ENCODE peak calls at places on chromosomes 7 and 10, in eight cellular contexts. K is stomach; P is ovary; R is effector memory CD4-positive, alpha-beta T cell; N is mammary epithelial cell; G is GM23248; B is mucosa of descending colon; E is Karpas-422. F is an unnamed sample. For H3K4me1 and H3K36me3, the result is how much of the 10 kb centered on the place peaks cover.

GRCh38 chr10:112340601-112341000 is 33.3 kb upstream of the ACSL5 start:
- DNase-seq in K (no peak), P (no peak), R (no peak), N (no peak), G (no peak), B (peak), E (no peak), F (no peak)

GRCh38 chr7:50446542-50446960 is 3.6 kb downstream of the FIGNL1 start:
- DNase-seq in K (no peak), P (no peak), R (no peak), N (peak), G (peak), B (no peak), E (no peak), F (no peak)

GRCh38 chr7:72092769-72093168 is 319.4 kb downstream of the CALN1 start:
- DNase-seq in K (no peak), P (no peak), R (no peak), N (no peak), G (no peak), B (no peak), E (no peak), F (no peak)

GRCh38 chr7:82345886-82346285 is 97.7 kb downstream of the CACNA2D1 start:
- DNase-seq in K (no peak), P (no peak), R (no peak), N (no peak), G (peak), B (no peak), E (no peak), F (no peak)

GRCh38 chr10:30503700-30504462 is 69.9 kb downstream of the MAP3K8 start:
- DNase-seq in K (no peak), P (no peak), R (no peak), N (no peak), G (no peak), B (no peak), E (no peak), F (no peak)

GRCh38 chr7:158550886-158551452 is 36.7 kb downstream of the PTPRN2 start:
- DNase-seq in K (no peak), P (no peak), R (no peak), N (no peak), G (no peak), B (no peak), E (no peak), F (no peak)

GRCh38 chr10:30058570-30059132 is 735 bp downstream of the JCAD start:
- DNase-seq in K (no peak), P (peak), R (no peak), N (no peak), G (peak), B (no peak), E (no peak), F (no peak)

GRCh38 chr7:100965051-100965722 is 4.2 kb upstream of the MUC12 start:
- DNase-seq in K (no peak), P (no peak), R (no peak), N (no peak), G (no peak), B (no peak), E (no peak), F (no peak)

GRCh38 chr10:26468291-26468690 is 30.1 kb downstream of the APBB1IP start:
- DNase-seq in K (no peak), P (no peak), R (no peak), N (no peak), G (peak), B (no peak), E (no peak), F (no peak)

GRCh38 chr10:126787201-126787600 is 116.7 kb upstream of the C10orf90 start:
- DNase-seq in K (no peak), P (no peak), R (no peak), N (no peak), G (no peak), B (no peak), E (no peak), F (no peak)

GRCh38 chr7:84256481-84256880 is 61.9 kb upstream of the SEMA3A start:
- DNase-seq in K (no peak), P (no peak), R (no peak), N (no peak), G (no peak), B (no peak), E (no peak), F (no peak)

GRCh38 chr7:126727930-126728331 is 524.8 kb downstream of the GRM8 start:
- DNase-seq in K (no peak), P (no peak), R (no peak), N (peak), G (peak), B (no peak), E (no peak), F (no peak)

GRCh38 chr10:63633677-63634487 is 112.7 kb downstream of the REEP3 start:
- DNase-seq in K (no peak), P (no peak), R (no peak), N (peak), G (peak), B (peak), E (no peak), F (peak)

GRCh38 chr7:80831996-80832395 is 86.9 kb downstream of the SEMA3C start:
- DNase-seq in K (no peak), P (no peak), R (no peak), N (peak), G (peak), B (no peak), E (no peak), F (no peak)

GRCh38 chr10:119859422-119860258 is 13.0 kb downstream of the MCMBP start:
- DNase-seq in K (no peak), P (no peak), R (no peak), N (peak), G (peak), B (no peak), E (peak), F (no peak)

GRCh38 chr10:17850526-17850925 is 41.4 kb downstream of the MRC1 start:
- DNase-seq in K (no peak), P (no peak), R (no peak), N (no peak), G (no peak), B (peak), E (no peak), F (no peak)

GRCh38 chr10:33273295-33274002 is 61.0 kb downstream of the NRP1 start:
- DNase-seq in K (peak), P (peak), R (no peak), N (peak), G (peak), B (peak), E (no peak), F (peak)
- H3K4me1 ChIP-seq in K (under half), P (under half), R (under half), N (under half), G (half or more), B (under half), E (under half), F (under half)

GRCh38 chr7:92115821-92116220 is 18.5 kb downstream of the CYP51A1 start:
- DNase-seq in K (no peak), P (no peak), R (no peak), N (no peak), G (no peak), B (no peak), E (no peak), F (no peak)
- H3K36me3 ChIP-seq in K (under half), P (under half), R (under half), N (half or more), G (under half), B (under half), E (half or more), F (under half)

GRCh38 chr7:30630986-30631385 is 36.3 kb downstream of the GARS1 start:
- DNase-seq in K (no peak), P (no peak), R (no peak), N (no peak), G (no peak), B (no peak), E (no peak), F (no peak)

GRCh38 chr7:30626984-30627383 is 32.3 kb downstream of the GARS1 start:
- DNase-seq in K (no peak), P (no peak), R (no peak), N (no peak), G (no peak), B (no peak), E (no peak), F (no peak)

GRCh38 chr7:30625283-30625682 is 30.6 kb downstream of the GARS1 start:
- DNase-seq in K (no peak), P (no peak), R (no peak), N (no peak), G (no peak), B (no peak), E (no peak), F (no peak)
- H3K4me1 ChIP-seq in K (under half), P (under half), R (under half), N (under half), G (under half), B (under half), E (under half), F (under half)

GRCh38 chr7:47346378-47346914 is 235.5 kb downstream of the TNS3 start:
- DNase-seq in K (peak), P (no peak), R (no peak), N (no peak), G (no peak), B (no peak), E (no peak), F (no peak)
- H3K36me3 ChIP-seq in K (under half), P (under half), R (under half), N (under half), G (under half), B (under half), E (under half), F (under half)

GRCh38 chr10:46525824-46526681 is 30.4 kb downstream of the GPRIN2 start:
- DNase-seq in K (no peak), P (peak), R (no peak), N (no peak), G (no peak), B (peak), E (no peak), F (no peak)

GRCh38 chr10:46523119-46523880 is 33.2 kb downstream of the GPRIN2 start:
- DNase-seq in K (peak), P (peak), R (no peak), N (peak), G (peak), B (peak), E (no peak), F (no peak)

GRCh38 chr10:46525177-46525823 is 31.2 kb downstream of the GPRIN2 start:
- DNase-seq in K (peak), P (peak), R (no peak), N (peak), G (peak), B (peak), E (no peak), F (no peak)

GRCh38 chr10:46523881-46524470 is 32.5 kb downstream of the GPRIN2 start:
- DNase-seq in K (peak), P (peak), R (no peak), N (peak), G (peak), B (peak), E (no peak), F (peak)

DNA sequence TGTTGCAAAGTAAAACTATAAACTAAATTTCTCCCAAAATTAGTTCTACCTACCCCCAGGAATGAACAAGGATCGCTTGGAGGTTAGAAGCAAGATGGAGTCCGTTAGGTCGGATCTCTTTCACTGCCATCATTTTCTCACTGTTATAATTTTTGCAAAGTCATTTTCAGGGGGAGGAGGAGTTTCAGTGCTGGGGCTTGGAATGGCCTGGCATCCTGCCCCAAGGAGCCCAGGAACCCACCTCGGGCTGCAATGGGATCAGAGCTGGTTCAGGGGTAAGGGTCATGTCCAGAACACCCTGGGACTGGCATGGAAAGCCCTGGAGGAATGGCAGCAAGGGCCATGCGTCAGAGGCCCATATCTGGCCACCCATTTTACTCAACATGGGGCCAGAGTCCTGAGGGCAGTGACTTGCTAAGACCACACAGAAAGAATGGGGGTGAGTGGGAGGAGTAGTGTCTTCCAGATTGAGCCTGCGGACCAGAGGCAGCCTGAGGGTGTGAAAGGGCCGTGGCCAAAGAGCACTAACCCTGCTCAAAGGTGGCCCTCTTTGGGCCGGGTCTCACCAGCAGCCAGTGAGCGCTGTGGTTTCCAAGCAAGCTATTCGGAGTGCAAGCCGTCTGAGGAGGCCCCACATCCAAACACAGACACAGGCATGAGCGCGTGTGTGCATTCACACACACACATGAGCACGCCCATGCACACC is 31.8 kb downstream of the GPRIN2 start:
- DNase-seq in K (peak), P (peak), R (no peak), N (peak), G (peak), B (peak), E (no peak), F (no peak)
- H3K4me1 ChIP-seq in K (under half), P (under half), R (under half), N (under half), G (under half), B (under half), E (under half), F (under half)

GRCh38 chr7:95690367-95690947 is 81.9 kb upstream of the DYNC1I1 start:
- DNase-seq in K (no peak), P (no peak), R (no peak), N (peak), G (peak), B (no peak), E (peak), F (no peak)
- H3K36me3 ChIP-seq in K (under half), P (under half), R (under half), N (under half), G (under half), B (under half), E (under half), F (under half)

GRCh38 chr10:21976280-21976679 is 27.2 kb downstream of the DNAJC1 start:
- DNase-seq in K (no peak), P (no peak), R (no peak), N (no peak), G (no peak), B (no peak), E (no peak), F (no peak)

GRCh38 chr10:21978191-21978862 is 25.2 kb downstream of the DNAJC1 start:
- DNase-seq in K (no peak), P (no peak), R (no peak), N (peak), G (peak), B (no peak), E (no peak), F (no peak)

GRCh38 chr10:21972584-21972983 is 30.9 kb downstream of the DNAJC1 start:
- DNase-seq in K (no peak), P (no peak), R (no peak), N (no peak), G (no peak), B (no peak), E (no peak), F (no peak)

GRCh38 chr10:21976739-21977138 is 26.8 kb downstream of the DNAJC1 start:
- DNase-seq in K (no peak), P (no peak), R (no peak), N (no peak), G (no peak), B (no peak), E (no peak), F (no peak)

GRCh38 chr10:21975378-21975990 is 28.0 kb downstream of the DNAJC1 start:
- DNase-seq in K (no peak), P (no peak), R (no peak), N (no peak), G (no peak), B (no peak), E (no peak), F (no peak)
- H3K4me1 ChIP-seq in K (under half), P (under half), R (under half), N (under half), G (under half), B (under half), E (under half), F (under half)

GRCh38 chr10:48750019-48750418 is 65.3 kb downstream of the WDFY4 start:
- DNase-seq in K (no peak), P (no peak), R (no peak), N (no peak), G (no peak), B (no peak), E (no peak), F (no peak)

GRCh38 chr10:48748573-48748972 is 63.9 kb downstream of the WDFY4 start:
- DNase-seq in K (no peak), P (no peak), R (no peak), N (no peak), G (no peak), B (no peak), E (peak), F (no peak)

GRCh38 chr10:48749254-48749787 is 64.6 kb downstream of the WDFY4 start:
- DNase-seq in K (no peak), P (no peak), R (no peak), N (no peak), G (no peak), B (no peak), E (no peak), F (no peak)

GRCh38 chr10:48750991-48751390 is 66.3 kb downstream of the WDFY4 start:
- DNase-seq in K (no peak), P (no peak), R (no peak), N (no peak), G (no peak), B (no peak), E (no peak), F (no peak)

GRCh38 chr10:48751730-48752129 is 67.1 kb downstream of the WDFY4 start:
- DNase-seq in K (no peak), P (no peak), R (no peak), N (no peak), G (no peak), B (no peak), E (no peak), F (no peak)
- H3K36me3 ChIP-seq in K (under half), P (under half), R (under half), N (under half), G (under half), B (under half), E (half or more), F (under half)

F was measured in testis.